ENCODE peak calls at places on chromosomes 4 and X, in eight cellular contexts. Q is left ventricle myocardium inferior, C is ascending aorta, I is NB4, L is foreskin fibroblast, G is heart right ventricle, B is Peyer's patch, R is kidney epithelial cell. A is an unnamed sample.

GRCh38 chr4:53960843-53961242 is 103.6 kb downstream of the CHIC2 start:
- DNase-seq in Q (no peak), L (no peak), R (no peak), G (no peak), B (no peak), I (no peak), C (no peak), A (no peak)

GRCh38 chrX:107710617-107711391 is 64.8 kb downstream of the TSC22D3 start:
- DNase-seq in R (peak; percentile 89), G (no peak), L (peak; percentile 91), B (peak; percentile 80), C (peak; percentile 89), Q (no peak), I (peak; percentile 94), A (peak; percentile 79)

GRCh38 chrX:24643116-24643515 is 4.0 kb downstream of the PCYT1B start:
- DNase-seq in B (no peak), I (peak; percentile 1), L (peak; percentile 12), R (no peak), Q (no peak), C (no peak), G (no peak), A (no peak)

GRCh38 chrX:48834383-48834709 is 1.1 kb downstream of the PCSK1N start:
- DNase-seq in R (no peak), B (no peak), G (no peak), L (no peak), I (no peak), C (peak; percentile 9), Q (no peak), A (no peak)

GRCh38 chr4:2935762-2936743 is 27.2 kb downstream of the NOP14 start:
- DNase-seq in G (no peak), B (peak; percentile 50), L (no peak), C (peak; percentile 63), I (peak; percentile 80), R (peak; percentile 72), Q (peak; percentile 13), A (no peak)

GRCh38 chr4:11073621-11074051 is 355.1 kb downstream of the HS3ST1 start:
- DNase-seq in C (peak; percentile 82), R (no peak), G (peak; percentile 43), B (no peak), L (peak; percentile 66), Q (peak; percentile 62), I (peak; percentile 17), A (peak; percentile 99)

GRCh38 chr4:89836897-89837384 is at the start of gene SNCA:
- DNase-seq in B (peak; percentile 56), Q (peak; percentile 49), R (peak; percentile 31), G (peak; percentile 52), L (peak; percentile 86), C (no peak), I (no peak), A (no peak)

GRCh38 chrX:9171841-9172240 is 137.9 kb upstream of the FAM9B start:
- DNase-seq in R (peak; percentile 72), Q (no peak), I (no peak), L (peak; percentile 90), B (no peak), G (no peak), C (no peak), A (peak; percentile 55)

GRCh38 chrX:53639257-53639656 is 47.3 kb downstream of the HUWE1 start:
- DNase-seq in Q (no peak), G (no peak), R (no peak), B (no peak), C (no peak), L (no peak), I (no peak), A (no peak)

GRCh38 chrX:118226060-118226428 is 109.4 kb upstream of the KLHL13 start:
- DNase-seq in C (no peak), G (no peak), I (peak; percentile 17), R (no peak), B (no peak), Q (no peak), L (peak; percentile 39), A (no peak)

GRCh38 chr4:159766241-159766640 is 663.4 kb downstream of the RAPGEF2 start:
- DNase-seq in Q (no peak), C (no peak), B (no peak), L (no peak), R (no peak), G (no peak), I (no peak), A (no peak)

GRCh38 chr4:1832690-1833089 is 23.3 kb downstream of the LETM1 start:
- DNase-seq in R (no peak), B (no peak), L (no peak), C (no peak), I (no peak), G (no peak), Q (no peak), A (no peak)

GRCh38 chrX:48983081-48983480 is 11.4 kb upstream of the KCND1 start:
- DNase-seq in G (no peak), B (no peak), C (no peak), Q (no peak), I (no peak), L (no peak), R (no peak), A (no peak)

GRCh38 chr4:25749150-25749794 is 93.6 kb downstream of the SLC34A2 start:
- DNase-seq in I (no peak), C (no peak), L (no peak), G (no peak), R (peak; percentile 7), Q (no peak), B (no peak), A (no peak)

GRCh38 chr4:181166742-181167399 is 1076.3 kb upstream of the TENM3 start:
- DNase-seq in Q (no peak), G (no peak), L (no peak), C (no peak), B (no peak), I (no peak), R (no peak), A (no peak)

GRCh38 chr4:39770471-39770870 is 72.5 kb downstream of the UBE2K start:
- DNase-seq in Q (no peak), R (no peak), I (no peak), B (no peak), C (no peak), G (no peak), L (no peak), A (no peak)

GRCh38 chr4:158656439-158656838 is 15.2 kb downstream of the C4orf46 start:
- DNase-seq in B (no peak), G (no peak), Q (no peak), I (no peak), C (no peak), L (no peak), R (no peak), A (no peak)

GRCh38 chr4:156654410-156654809 is 317.2 kb downstream of the PDGFC start:
- DNase-seq in G (no peak), C (no peak), L (no peak), I (peak; percentile 9), Q (no peak), R (no peak), B (no peak), A (peak; percentile 64)

GRCh38 chr4:81257021-81257420 is 42.0 kb upstream of the PRKG2 start:
- DNase-seq in I (no peak), Q (no peak), B (no peak), C (no peak), L (peak; percentile 80), R (no peak), G (no peak), A (peak; percentile 33)

GRCh38 chr4:94354474-94354896 is 11.8 kb upstream of the HPGDS start:
- DNase-seq in R (no peak), I (no peak), L (no peak), Q (no peak), G (no peak), C (no peak), B (no peak), A (no peak)

GRCh38 chr4:137514401-137515116 is 17.7 kb downstream of the PCDH18 start:
- DNase-seq in B (no peak), R (no peak), L (no peak), I (no peak), C (no peak), Q (no peak), G (no peak), A (no peak)

GRCh38 chrX:120769576-120770341 is 105.9 kb downstream of the CT47B1 start:
- DNase-seq in C (no peak), Q (no peak), B (no peak), L (peak; percentile 82), I (peak; percentile 63), R (peak; percentile 21), G (no peak), A (peak; percentile 35)

GRCh38 chr4:83109480-83110221 is 4.9 kb downstream of the PLAC8 start:
- DNase-seq in Q (peak; percentile 26), B (peak; percentile 66), C (no peak), L (peak; percentile 65), R (no peak), G (peak; percentile 36), I (peak; percentile 87), A (no peak)
- H3K4me3 ChIP-seq in Q (peak overlapping the region; percentile 73), B (peak overlapping the region; percentile 68), C (peak overlapping the region; percentile 80), L (peak overlapping the region; percentile 52), R (peak overlapping the region; percentile 54), G (peak overlapping the region; percentile 57), I (peak overlapping the region; percentile 67), A (peak overlapping the region; percentile 54)

GRCh38 chr4:87216469-87216868 is 3.9 kb downstream of the KLHL8 start:
- DNase-seq in G (no peak), B (no peak), I (no peak), Q (no peak), C (no peak), R (no peak), L (no peak), A (no peak)

GRCh38 chr4:87224036-87224923 is 3.9 kb upstream of the KLHL8 start:
- DNase-seq in L (no peak), C (no peak), G (no peak), B (no peak), R (no peak), Q (no peak), I (no peak), A (no peak)

GRCh38 chr4:87220094-87220831 is at the start of gene KLHL8:
- DNase-seq in B (peak; percentile 92), R (no peak), G (peak; percentile 90), C (peak; percentile 95), Q (peak; percentile 89), L (peak; percentile 96), I (peak; percentile 91), A (peak; percentile 40)

GRCh38 chr4:87219648-87220093 is 747 bp downstream of the KLHL8 start:
- DNase-seq in B (peak; percentile 74), I (peak; percentile 76), G (peak; percentile 42), L (peak; percentile 58), R (no peak), Q (peak; percentile 44), C (peak; percentile 69), A (no peak)
- TF ChIP-seq CTCF in B (no peak), I (peak; percentile 12), G (no peak), L (no peak), R (peak; percentile 25), Q (peak; percentile 41), C (no peak), A (peak; percentile 17)

GRCh38 chr4:171588146-171588545 is 225.1 kb upstream of the GALNTL6 start:
- DNase-seq in Q (no peak), L (no peak), R (no peak), G (no peak), C (no peak), B (no peak), I (no peak), A (peak; percentile 29)
- H3K4me3 ChIP-seq in Q (no peak overlapping the region), L (no peak overlapping the region), R (no peak overlapping the region), G (no peak overlapping the region), C (no peak overlapping the region), B (no peak overlapping the region), I (no peak overlapping the region), A (no peak overlapping the region)

DNA sequence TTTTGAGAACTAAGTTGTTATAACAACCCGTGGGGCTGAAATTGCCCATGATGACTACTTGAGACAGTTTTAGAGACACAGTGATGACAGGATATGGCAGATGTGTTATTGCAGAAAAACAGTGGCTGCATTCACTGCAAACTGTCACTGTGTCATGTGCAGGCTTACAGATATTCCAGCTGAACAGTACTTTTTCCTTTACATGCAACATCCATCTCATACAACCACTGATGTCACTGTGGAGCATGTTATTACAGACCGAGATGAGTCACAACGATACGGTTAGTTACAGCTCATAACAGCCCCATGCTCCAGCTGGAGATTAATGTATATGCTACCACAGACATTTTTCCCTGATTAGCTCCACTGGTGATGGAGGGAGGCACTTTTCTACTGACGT is 207.4 kb downstream of the TMA16 start:
- DNase-seq in G (no peak), C (no peak), B (no peak), L (peak; percentile 5), R (no peak), I (no peak), Q (no peak), A (peak; percentile 43)
- TF ChIP-seq CTCF in G (no peak), C (no peak), B (no peak), L (no peak), R (no peak), I (no peak), Q (no peak), A (no peak)